ENCODE peak calls at places on chromosomes 11 and 22, in four cellular contexts. M, Y, C and Q are unnamed samples.

GRCh38 chr11:67464411-67465189 is 4.5 kb downstream of the TMEM134 start:
- DNase-seq in Y (peak; percentile 90), M (peak; percentile 91), C (peak; percentile 65), Q (peak; percentile 98)

GRCh38 chr22:40022536-40023225 is 27.9 kb downstream of the FAM83F start:
- DNase-seq in M (no peak), C (no peak), Y (no peak), Q (no peak)

GRCh38 chr11:132347156-132348090 is 977.0 kb downstream of the NTM start:
- DNase-seq in C (no peak), Y (no peak), M (no peak), Q (no peak)

GRCh38 chr11:2139691-2140337 is 625 bp upstream of the IGF2 start:
- DNase-seq in M (no peak), Y (no peak), C (no peak), Q (no peak)

GRCh38 chr11:113985906-113986305 is 11.0 kb downstream of the HTR3A start:
- DNase-seq in M (no peak), Y (no peak), C (no peak), Q (no peak)

GRCh38 chr11:6855971-6856542 is 6.8 kb upstream of the OR10A2 start:
- DNase-seq in C (no peak), M (no peak), Y (peak; percentile 20), Q (no peak)

GRCh38 chr22:48920776-48921241 is 906.9 kb downstream of the BRD1 start:
- DNase-seq in M (no peak), C (no peak), Y (no peak), Q (no peak)

GRCh38 chr22:38097557-38098409 is 12.7 kb downstream of the BAIAP2L2 start:
- DNase-seq in M (peak; percentile 83), Y (peak; percentile 76), C (no peak), Q (no peak)

GRCh38 chr22:39707816-39708215 is 137.3 kb downstream of the CACNA1I start:
- DNase-seq in Y (no peak), M (no peak), C (no peak), Q (no peak)

GRCh38 chr22:29830585-29830984 is 7.5 kb downstream of the ASCC2 start:
- DNase-seq in Y (no peak), M (no peak), C (no peak), Q (no peak)

GRCh38 chr22:38830026-38830844 is 13.6 kb downstream of the NPTXR start:
- DNase-seq in M (no peak), Y (no peak), C (no peak), Q (no peak)

GRCh38 chr11:109885006-109885405 is 208.2 kb upstream of the ZC3H12C start:
- DNase-seq in M (no peak), C (no peak), Y (no peak), Q (no peak)

GRCh38 chr11:68471360-68472340 is 11.1 kb downstream of the PPP6R3 start:
- DNase-seq in Y (no peak), C (peak; percentile 32), M (no peak), Q (no peak)

GRCh38 chr11:69417211-69418085 is 64.0 kb upstream of the LINC01488 start:
- DNase-seq in C (no peak), M (no peak), Y (no peak), Q (no peak)

GRCh38 chr11:23079382-23079813 is 219.1 kb upstream of the CCDC179 start:
- DNase-seq in Y (no peak), M (no peak), C (no peak), Q (no peak)

GRCh38 chr11:3163241-3163981 is 1.7 kb downstream of the OSBPL5 start:
- DNase-seq in M (peak; percentile 10), C (no peak), Y (no peak), Q (peak; percentile 71)

GRCh38 chr11:34169664-34170063 is 64.2 kb downstream of the NAT10 start:
- DNase-seq in M (no peak), C (no peak), Y (no peak), Q (no peak)

GRCh38 chr11:80096736-80097135 is 655.9 kb upstream of the TENM4 start:
- DNase-seq in C (no peak), M (no peak), Y (no peak), Q (no peak)

GRCh38 chr11:5250777-5251176 is 1.1 kb upstream of the HBG1 start:
- DNase-seq in C (no peak), M (no peak), Y (no peak), Q (no peak)

GRCh38 chr11:131544591-131544990 is 174.2 kb downstream of the NTM start:
- DNase-seq in C (no peak), M (peak; percentile 68), Y (no peak), Q (no peak)

GRCh38 chr11:66855574-66856495 is 1.0 kb upstream of the LRFN4 start:
- DNase-seq in Y (peak; percentile 97), C (peak; percentile 50), M (peak; percentile 97), Q (peak; percentile 96)

GRCh38 chr11:12900496-12900895 is 108.6 kb upstream of the RASSF10 start:
- DNase-seq in C (no peak), M (no peak), Y (peak; percentile 33), Q (no peak)

GRCh38 chr11:119337581-119338317 is 2.9 kb downstream of the C1QTNF5 start:
- DNase-seq in C (no peak), M (peak; percentile 71), Y (peak; percentile 36), Q (peak; percentile 74)

DNA sequence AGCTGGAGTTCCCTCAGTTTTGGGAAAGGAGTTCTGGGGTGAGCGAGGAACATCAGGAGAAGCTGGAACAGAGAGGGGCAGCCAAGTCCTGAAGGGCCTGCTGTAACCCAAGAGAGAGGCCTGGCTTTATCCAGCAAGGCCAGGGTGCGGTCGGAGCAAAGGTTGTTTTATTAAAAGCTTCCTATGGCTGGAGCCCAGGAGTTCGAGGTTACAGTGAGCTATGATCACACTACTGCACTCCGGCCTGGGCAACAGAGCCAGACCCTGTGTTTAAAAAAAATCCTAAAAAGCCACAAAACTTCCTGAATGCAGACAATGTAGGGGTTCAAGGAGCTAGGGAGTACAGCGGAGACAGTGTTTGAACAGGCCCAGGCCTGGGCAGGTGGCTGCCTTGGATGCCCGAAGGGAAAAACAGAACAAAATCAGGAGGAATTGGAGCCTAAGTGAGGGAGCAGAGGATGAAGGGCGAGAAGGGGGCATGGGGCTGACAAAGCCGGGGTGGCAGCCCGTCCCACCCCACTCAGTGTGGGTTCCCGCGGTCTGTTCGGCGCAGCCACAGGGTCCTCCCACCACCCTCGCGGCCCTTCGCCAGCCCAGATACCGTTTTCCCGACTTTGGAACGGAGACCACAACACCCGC is 22.1 kb upstream of the MALAT1 start:
- DNase-seq in C (no peak), M (no peak), Y (no peak), Q (no peak)
- TF ChIP-seq USF1 in C (no peak), M (no peak), Y (no peak), Q (no peak)

GRCh38 chr11:115965754-115966504 is 461.7 kb upstream of the CADM1 start:
- DNase-seq in M (no peak), C (no peak), Y (no peak), Q (peak; percentile 61)
- TF ChIP-seq USF1 in M (no peak), C (no peak), Y (no peak), Q (no peak)

DNA sequence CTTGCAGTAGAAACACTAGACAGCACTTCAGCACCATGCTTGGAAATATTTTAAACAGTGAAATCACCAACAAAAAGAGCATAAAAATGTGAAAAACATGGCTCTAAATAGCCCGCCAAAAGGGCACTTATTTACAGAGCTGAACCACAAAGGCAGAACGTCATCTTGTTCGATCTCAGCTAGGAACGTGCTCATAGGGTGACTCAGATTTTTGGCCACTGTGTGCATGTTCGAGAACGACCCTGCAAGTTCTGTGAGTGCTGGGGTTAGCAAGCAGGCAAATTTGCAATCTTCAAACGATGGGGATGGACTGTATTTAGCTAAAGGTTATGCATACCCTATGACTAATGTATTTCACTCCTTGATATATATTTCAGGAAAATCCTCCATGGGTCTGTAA is 30.6 kb downstream of the OR2AT4 start:
- DNase-seq in C (no peak), M (no peak), Y (no peak), Q (no peak)
- TF ChIP-seq USF1 in C (no peak), M (no peak), Y (no peak), Q (no peak)

GRCh38 chr22:18056802-18057474 is 20.9 kb upstream of the PEX26 start:
- DNase-seq in M (no peak), Y (no peak), C (peak; percentile 56), Q (no peak)
- TF ChIP-seq USF1 in M (no peak), Y (no peak), C (no peak), Q (no peak)

DNA sequence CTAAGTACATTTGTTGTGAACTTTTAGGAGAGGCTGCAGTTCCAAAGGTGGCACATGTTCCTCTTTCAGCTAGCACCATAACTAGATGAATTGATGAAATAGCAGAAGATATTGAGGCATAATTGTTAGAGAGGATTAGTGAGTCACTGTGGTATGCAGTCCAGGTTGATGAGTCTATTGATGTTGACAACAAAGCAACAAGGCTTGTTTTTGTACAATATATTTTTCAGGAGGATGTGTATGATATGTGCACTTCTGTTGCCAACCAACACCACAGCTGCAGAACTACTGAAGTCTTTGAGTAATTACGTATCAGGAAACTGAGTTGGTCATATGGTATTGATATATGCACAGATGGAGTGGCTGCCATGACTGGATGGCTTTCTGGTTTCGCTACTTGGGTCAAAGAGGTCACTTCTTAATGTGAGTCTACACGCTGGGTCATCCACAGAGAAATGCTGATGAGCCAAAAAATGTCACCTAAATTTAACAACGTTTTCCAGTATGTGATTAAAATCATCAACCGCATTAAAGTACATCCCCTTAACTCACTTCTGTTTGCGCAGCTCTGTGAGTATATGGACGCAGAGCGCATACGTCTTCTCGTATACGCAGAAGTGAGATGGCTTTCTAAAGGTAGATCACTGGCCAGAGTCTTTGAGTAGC is 261.3 kb upstream of the ANO5 start:
- DNase-seq in C (no peak), Y (no peak), M (no peak), Q (no peak)
- TF ChIP-seq USF1 in C (no peak), Y (no peak), M (no peak), Q (no peak)